ENCODE peak calls at places on chromosomes 5 and 9, in ten cellular contexts. One of them, this sample, is unnamed.

GRCh38 chr5:350355-350754 is 28.8 kb downstream of the AHRR start:
- DNase-seq in GM12865: no peak
- DNase-seq in cardiac muscle cell: no peak
- DNase-seq in esophagus squamous epithelium: no peak
- DNase-seq in transverse colon: no peak
- DNase-seq in left lung: no peak
- DNase-seq in progenitor cell of endocrine pancreas: no peak
- DNase-seq in astrocyte of the cerebellum: no peak
- DNase-seq in A673: no peak
- DNase-seq in HL-60: no peak
- DNase-seq in this sample: no peak

GRCh38 chr5:76537073-76537543 is 86.1 kb downstream of the F2RL2 start:
- DNase-seq in GM12865: no peak
- DNase-seq in cardiac muscle cell: no peak
- DNase-seq in esophagus squamous epithelium: no peak
- DNase-seq in transverse colon: no peak
- DNase-seq in left lung: no peak
- DNase-seq in progenitor cell of endocrine pancreas: no peak
- DNase-seq in astrocyte of the cerebellum: no peak
- DNase-seq in A673: no peak
- DNase-seq in HL-60: no peak
- DNase-seq in this sample: no peak

GRCh38 chr5:112316006-112316405 is 103.1 kb downstream of the EPB41L4A start:
- DNase-seq in GM12865: no peak
- DNase-seq in cardiac muscle cell: no peak
- DNase-seq in esophagus squamous epithelium: no peak
- DNase-seq in transverse colon: no peak
- DNase-seq in left lung: no peak
- DNase-seq in progenitor cell of endocrine pancreas: no peak
- DNase-seq in astrocyte of the cerebellum: no peak
- DNase-seq in A673: no peak
- DNase-seq in HL-60: no peak
- DNase-seq in this sample: no peak

GRCh38 chr9:33817327-33818166 is 587 bp downstream of the UBE2R2 start:
- DNase-seq in GM12865: peak
- DNase-seq in cardiac muscle cell: peak
- DNase-seq in esophagus squamous epithelium: no peak
- DNase-seq in transverse colon: peak
- DNase-seq in left lung: peak
- DNase-seq in progenitor cell of endocrine pancreas: peak
- DNase-seq in astrocyte of the cerebellum: peak
- DNase-seq in A673: peak
- DNase-seq in HL-60: peak
- DNase-seq in this sample: peak

GRCh38 chr9:81092057-81092456 is 597.3 kb downstream of the TLE1 start:
- DNase-seq in GM12865: no peak
- DNase-seq in cardiac muscle cell: no peak
- DNase-seq in esophagus squamous epithelium: no peak
- DNase-seq in transverse colon: no peak
- DNase-seq in left lung: no peak
- DNase-seq in progenitor cell of endocrine pancreas: no peak
- DNase-seq in astrocyte of the cerebellum: no peak
- DNase-seq in A673: no peak
- DNase-seq in HL-60: no peak
- DNase-seq in this sample: no peak

GRCh38 chr5:126446498-126447224 is 23.5 kb downstream of the GRAMD2B start:
- DNase-seq in GM12865: peak
- DNase-seq in cardiac muscle cell: peak
- DNase-seq in esophagus squamous epithelium: no peak
- DNase-seq in transverse colon: peak
- DNase-seq in left lung: no peak
- DNase-seq in progenitor cell of endocrine pancreas: no peak
- DNase-seq in astrocyte of the cerebellum: no peak
- DNase-seq in A673: no peak
- DNase-seq in HL-60: no peak
- DNase-seq in this sample: no peak

GRCh38 chr5:83512051-83512745 is 40.7 kb downstream of the VCAN start:
- DNase-seq in GM12865: no peak
- DNase-seq in cardiac muscle cell: peak
- DNase-seq in esophagus squamous epithelium: no peak
- DNase-seq in transverse colon: no peak
- DNase-seq in left lung: peak
- DNase-seq in progenitor cell of endocrine pancreas: no peak
- DNase-seq in astrocyte of the cerebellum: peak
- DNase-seq in A673: no peak
- DNase-seq in HL-60: no peak
- DNase-seq in this sample: no peak

GRCh38 chr9:4793412-4794005 is 765 bp downstream of the RCL1 start:
- DNase-seq in GM12865: no peak
- DNase-seq in cardiac muscle cell: no peak
- DNase-seq in esophagus squamous epithelium: no peak
- DNase-seq in transverse colon: no peak
- DNase-seq in left lung: no peak
- DNase-seq in progenitor cell of endocrine pancreas: no peak
- DNase-seq in astrocyte of the cerebellum: no peak
- DNase-seq in A673: no peak
- DNase-seq in HL-60: no peak
- DNase-seq in this sample: peak

GRCh38 chr9:98037362-98037761 is 19.2 kb upstream of the NANS start:
- DNase-seq in GM12865: no peak
- DNase-seq in cardiac muscle cell: peak
- DNase-seq in esophagus squamous epithelium: no peak
- DNase-seq in transverse colon: peak
- DNase-seq in left lung: no peak
- DNase-seq in progenitor cell of endocrine pancreas: no peak
- DNase-seq in astrocyte of the cerebellum: no peak
- DNase-seq in A673: no peak
- DNase-seq in HL-60: peak
- DNase-seq in this sample: no peak

GRCh38 chr9:22119537-22120167 is 110.5 kb upstream of the CDKN2B start:
- DNase-seq in GM12865: peak
- DNase-seq in cardiac muscle cell: peak
- DNase-seq in esophagus squamous epithelium: no peak
- DNase-seq in transverse colon: no peak
- DNase-seq in left lung: no peak
- DNase-seq in progenitor cell of endocrine pancreas: no peak
- DNase-seq in astrocyte of the cerebellum: no peak
- DNase-seq in A673: no peak
- DNase-seq in HL-60: peak
- DNase-seq in this sample: no peak

GRCh38 chr5:174151579-174152181 is 106.2 kb downstream of the NSG2 start:
- DNase-seq in GM12865: peak
- DNase-seq in cardiac muscle cell: no peak
- DNase-seq in esophagus squamous epithelium: no peak
- DNase-seq in transverse colon: no peak
- DNase-seq in left lung: no peak
- DNase-seq in progenitor cell of endocrine pancreas: no peak
- DNase-seq in astrocyte of the cerebellum: no peak
- DNase-seq in A673: no peak
- DNase-seq in HL-60: no peak
- DNase-seq in this sample: no peak

GRCh38 chr5:114360816-114361723 is 800 bp upstream of the KCNN2 start:
- DNase-seq in GM12865: peak
- DNase-seq in cardiac muscle cell: no peak
- DNase-seq in esophagus squamous epithelium: no peak
- DNase-seq in transverse colon: no peak
- DNase-seq in left lung: peak
- DNase-seq in progenitor cell of endocrine pancreas: peak
- DNase-seq in astrocyte of the cerebellum: no peak
- DNase-seq in A673: peak
- DNase-seq in HL-60: peak
- DNase-seq in this sample: peak
- TF ChIP-seq CTCF in GM12865: peak
- TF ChIP-seq CTCF in cardiac muscle cell: no peak
- TF ChIP-seq CTCF in esophagus squamous epithelium: no peak
- TF ChIP-seq CTCF in transverse colon: no peak
- TF ChIP-seq CTCF in left lung: no peak
- TF ChIP-seq CTCF in progenitor cell of endocrine pancreas: peak
- TF ChIP-seq CTCF in astrocyte of the cerebellum: no peak
- TF ChIP-seq CTCF in A673: no peak
- TF ChIP-seq CTCF in HL-60: no peak
- TF ChIP-seq CTCF in this sample: peak

DNA sequence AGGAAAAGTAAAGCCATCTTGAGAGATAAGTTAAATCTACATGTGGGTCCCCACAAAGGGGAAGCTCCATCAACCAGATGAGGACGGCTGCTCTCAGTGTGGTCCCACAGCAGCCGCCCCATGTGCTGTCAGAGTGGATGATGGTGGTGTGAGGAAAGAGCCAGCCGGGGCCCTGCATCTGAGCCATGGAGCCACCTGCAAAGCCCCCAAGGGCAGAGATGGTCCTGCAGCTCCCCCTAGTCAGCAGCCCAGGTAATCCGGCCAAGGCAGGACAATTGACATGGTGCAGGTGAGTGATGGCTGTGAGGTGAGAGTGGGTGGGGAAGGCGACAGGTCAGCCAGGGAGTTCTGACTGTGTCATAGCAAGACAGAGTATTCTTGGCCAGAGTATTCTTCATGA is 458.8 kb downstream of the ICE1 start:
- DNase-seq in GM12865: peak
- DNase-seq in cardiac muscle cell: no peak
- DNase-seq in esophagus squamous epithelium: no peak
- DNase-seq in transverse colon: no peak
- DNase-seq in left lung: no peak
- DNase-seq in progenitor cell of endocrine pancreas: peak
- DNase-seq in astrocyte of the cerebellum: no peak
- DNase-seq in A673: no peak
- DNase-seq in HL-60: no peak
- DNase-seq in this sample: no peak
- TF ChIP-seq CTCF in GM12865: peak
- TF ChIP-seq CTCF in cardiac muscle cell: no peak
- TF ChIP-seq CTCF in esophagus squamous epithelium: no peak
- TF ChIP-seq CTCF in transverse colon: no peak
- TF ChIP-seq CTCF in left lung: no peak
- TF ChIP-seq CTCF in progenitor cell of endocrine pancreas: peak
- TF ChIP-seq CTCF in astrocyte of the cerebellum: no peak
- TF ChIP-seq CTCF in A673: no peak
- TF ChIP-seq CTCF in HL-60: no peak
- TF ChIP-seq CTCF in this sample: no peak

DNA sequence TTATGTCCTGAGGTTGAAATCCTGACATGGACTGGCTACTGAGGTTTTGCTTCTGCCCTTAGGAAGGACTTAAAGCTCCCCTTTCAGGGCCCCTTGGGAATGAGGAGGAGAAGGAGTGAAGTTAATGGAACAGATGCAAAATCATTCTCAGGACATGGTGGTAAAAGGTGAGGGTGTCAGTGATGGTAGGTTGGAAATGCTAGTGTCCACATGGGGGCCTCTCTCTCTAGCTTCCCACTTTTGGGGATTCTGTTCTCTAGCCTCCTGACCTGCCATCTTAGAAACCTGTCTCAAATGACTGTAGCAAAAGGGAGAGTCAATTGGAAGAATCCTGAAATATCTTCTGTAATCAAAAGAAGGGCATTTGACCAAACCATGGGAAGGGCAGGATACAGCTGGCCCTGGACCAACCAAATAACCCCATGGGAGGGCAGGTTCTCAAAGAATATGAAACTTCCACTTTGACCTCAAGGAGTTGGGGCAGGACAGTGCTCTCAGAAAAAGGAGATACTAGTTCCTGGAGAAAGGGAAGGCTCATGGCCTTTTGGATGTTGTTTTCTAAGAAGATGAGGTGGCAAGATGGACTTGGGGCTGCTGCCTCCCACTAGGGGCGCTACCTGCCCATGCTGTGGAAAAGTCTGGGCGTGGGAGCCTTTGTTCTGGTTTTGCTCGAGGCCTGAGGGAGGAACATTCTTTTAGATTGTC is 21.2 kb upstream of the MLANA start:
- DNase-seq in GM12865: peak
- DNase-seq in cardiac muscle cell: no peak
- DNase-seq in esophagus squamous epithelium: no peak
- DNase-seq in transverse colon: no peak
- DNase-seq in left lung: no peak
- DNase-seq in progenitor cell of endocrine pancreas: no peak
- DNase-seq in astrocyte of the cerebellum: no peak
- DNase-seq in A673: no peak
- DNase-seq in HL-60: no peak
- DNase-seq in this sample: no peak
- TF ChIP-seq CTCF in GM12865: peak
- TF ChIP-seq CTCF in cardiac muscle cell: peak
- TF ChIP-seq CTCF in esophagus squamous epithelium: peak
- TF ChIP-seq CTCF in transverse colon: no peak
- TF ChIP-seq CTCF in left lung: no peak
- TF ChIP-seq CTCF in progenitor cell of endocrine pancreas: peak
- TF ChIP-seq CTCF in astrocyte of the cerebellum: no peak
- TF ChIP-seq CTCF in A673: peak
- TF ChIP-seq CTCF in HL-60: peak
- TF ChIP-seq CTCF in this sample: peak

DNA sequence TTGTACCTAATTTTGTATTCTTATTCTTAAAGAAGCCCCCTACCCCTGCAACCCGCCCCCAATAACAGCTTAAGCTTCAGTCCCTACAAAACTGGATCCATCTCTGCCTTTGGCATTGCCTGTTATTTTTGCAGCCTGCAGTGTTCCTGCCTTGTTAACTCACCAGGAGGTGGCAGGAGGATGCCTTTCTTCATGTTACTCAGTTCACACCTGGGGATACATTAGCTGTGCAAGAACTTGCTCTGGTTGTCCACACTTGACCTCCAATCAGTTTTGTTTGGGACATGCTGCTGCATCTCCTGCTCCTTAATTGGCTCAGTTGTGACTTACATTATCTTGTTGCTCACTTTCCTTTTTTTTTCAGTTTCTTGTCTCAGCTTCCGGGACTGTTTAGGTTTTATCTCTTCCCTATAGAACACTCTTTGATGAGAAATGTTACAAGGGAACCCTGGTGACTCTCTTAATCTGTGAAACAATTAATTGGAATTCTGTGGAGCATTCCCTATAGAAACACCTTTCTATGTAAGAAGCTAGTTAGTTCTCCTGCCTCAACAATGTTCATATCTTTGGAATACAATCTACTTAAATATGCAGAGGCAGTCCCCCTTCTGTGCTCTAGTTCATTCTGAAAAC is 467.7 kb upstream of the ACO1 start:
- DNase-seq in GM12865: peak
- DNase-seq in cardiac muscle cell: no peak
- DNase-seq in esophagus squamous epithelium: no peak
- DNase-seq in transverse colon: no peak
- DNase-seq in left lung: no peak
- DNase-seq in progenitor cell of endocrine pancreas: no peak
- DNase-seq in astrocyte of the cerebellum: no peak
- DNase-seq in A673: no peak
- DNase-seq in HL-60: no peak
- DNase-seq in this sample: no peak
- TF ChIP-seq CTCF in GM12865: peak
- TF ChIP-seq CTCF in cardiac muscle cell: no peak
- TF ChIP-seq CTCF in esophagus squamous epithelium: no peak
- TF ChIP-seq CTCF in transverse colon: no peak
- TF ChIP-seq CTCF in left lung: no peak
- TF ChIP-seq CTCF in progenitor cell of endocrine pancreas: peak
- TF ChIP-seq CTCF in astrocyte of the cerebellum: no peak
- TF ChIP-seq CTCF in A673: no peak
- TF ChIP-seq CTCF in HL-60: no peak
- TF ChIP-seq CTCF in this sample: no peak

GRCh38 chr5:54518146-54519082 is 855 bp downstream of the SNX18 start:
- DNase-seq in GM12865: peak
- DNase-seq in cardiac muscle cell: peak
- DNase-seq in esophagus squamous epithelium: no peak
- DNase-seq in transverse colon: peak
- DNase-seq in left lung: peak
- DNase-seq in progenitor cell of endocrine pancreas: peak
- DNase-seq in astrocyte of the cerebellum: no peak
- DNase-seq in A673: peak
- DNase-seq in HL-60: peak
- DNase-seq in this sample: peak
- TF ChIP-seq CTCF in GM12865: no peak
- TF ChIP-seq CTCF in cardiac muscle cell: no peak
- TF ChIP-seq CTCF in esophagus squamous epithelium: no peak
- TF ChIP-seq CTCF in transverse colon: no peak
- TF ChIP-seq CTCF in left lung: no peak
- TF ChIP-seq CTCF in progenitor cell of endocrine pancreas: no peak
- TF ChIP-seq CTCF in astrocyte of the cerebellum: no peak
- TF ChIP-seq CTCF in A673: no peak
- TF ChIP-seq CTCF in HL-60: no peak
- TF ChIP-seq CTCF in this sample: no peak

GRCh38 chr5:72296251-72296650 is 23.8 kb downstream of the MRPS27 start:
- DNase-seq in GM12865: no peak
- DNase-seq in cardiac muscle cell: no peak
- DNase-seq in esophagus squamous epithelium: no peak
- DNase-seq in transverse colon: no peak
- DNase-seq in left lung: no peak
- DNase-seq in progenitor cell of endocrine pancreas: no peak
- DNase-seq in astrocyte of the cerebellum: no peak
- DNase-seq in A673: no peak
- DNase-seq in HL-60: no peak
- DNase-seq in this sample: no peak
- TF ChIP-seq CTCF in GM12865: no peak
- TF ChIP-seq CTCF in cardiac muscle cell: no peak
- TF ChIP-seq CTCF in esophagus squamous epithelium: no peak
- TF ChIP-seq CTCF in transverse colon: no peak
- TF ChIP-seq CTCF in left lung: no peak
- TF ChIP-seq CTCF in progenitor cell of endocrine pancreas: no peak
- TF ChIP-seq CTCF in astrocyte of the cerebellum: no peak
- TF ChIP-seq CTCF in A673: no peak
- TF ChIP-seq CTCF in HL-60: no peak
- TF ChIP-seq CTCF in this sample: no peak

This sample was measured in neural crest cell.